ENCODE peak calls at places on chromosomes 13 and 19, in five cellular contexts. L, V, N, G and B are unnamed samples.

GRCh38 chr13:73765651-73766384 is 368.4 kb downstream of the KLF12 start:
- DNase-seq in G (peak), V (peak), L (peak), N (peak), B (peak)

GRCh38 chr19:56162258-56162657 is 13.6 kb upstream of the GALP start:
- DNase-seq in V (no peak), N (no peak), L (no peak), G (no peak), B (no peak)

GRCh38 chr19:1090731-1091543 is 4.2 kb downstream of the POLR2E start:
- DNase-seq in G (no peak), N (no peak), V (no peak), L (no peak), B (no peak)

GRCh38 chr13:59533561-59534337 is 630.0 kb downstream of the DIAPH3 start:
- DNase-seq in L (no peak), G (no peak), V (no peak), N (no peak), B (no peak)

GRCh38 chr13:59931621-59932020 is 232.1 kb downstream of the DIAPH3 start:
- DNase-seq in G (no peak), N (no peak), L (no peak), V (no peak), B (no peak)

GRCh38 chr13:102580552-102581169 is 16.1 kb upstream of the TPP2 start:
- DNase-seq in G (peak), V (peak), L (peak), N (no peak), B (peak)

GRCh38 chr19:3783660-3784584 is 2.3 kb downstream of the MATK start:
- DNase-seq in N (no peak), V (no peak), L (no peak), G (no peak), B (no peak)

GRCh38 chr13:78102121-78102677 is 183.6 kb upstream of the EDNRB start:
- DNase-seq in N (peak), V (no peak), G (peak), L (peak), B (peak)

GRCh38 chr13:97757807-97758206 is 195.7 kb upstream of the IPO5 start:
- DNase-seq in N (peak), G (no peak), L (peak), V (no peak), B (peak)

GRCh38 chr19:45643024-45643926 is 4.1 kb upstream of the EML2 start:
- DNase-seq in V (peak), L (peak), N (peak), G (peak), B (peak)

GRCh38 chr13:69565334-69565733 is 542.3 kb upstream of the ATXN8OS start:
- DNase-seq in G (no peak), L (peak), N (no peak), V (no peak), B (no peak)

GRCh38 chr13:35379663-35380062 is 96.8 kb downstream of the MAB21L1 start:
- DNase-seq in N (no peak), G (no peak), V (no peak), L (no peak), B (no peak)

GRCh38 chr13:74248477-74248876 is 114.3 kb upstream of the KLF12 start:
- DNase-seq in V (no peak), G (no peak), L (no peak), N (no peak), B (no peak)

GRCh38 chr19:14440049-14440448 is 6.9 kb downstream of the PKN1 start:
- DNase-seq in N (peak), V (no peak), L (no peak), G (no peak), B (no peak)

GRCh38 chr13:79435549-79435948 is 29.5 kb upstream of the RBM26 start:
- DNase-seq in G (peak), N (no peak), L (peak), V (no peak), B (peak)

GRCh38 chr19:35760711-35761349 is 2.9 kb downstream of the PROSER3 start:
- DNase-seq in L (no peak), N (no peak), V (no peak), G (no peak), B (no peak)

GRCh38 chr19:18156841-18157464 is 4.0 kb downstream of the PIK3R2 start:
- DNase-seq in V (peak), L (peak), N (peak), G (peak), B (peak)

GRCh38 chr13:44244288-44244687 is 129.3 kb upstream of the SERP2 start:
- DNase-seq in V (no peak), L (peak), N (peak), G (peak), B (no peak)

GRCh38 chr13:89515948-89516347 is 1831.5 kb upstream of the MIR17HG start:
- DNase-seq in V (no peak), N (no peak), L (no peak), G (no peak), B (no peak)

GRCh38 chr19:1865172-1866010 is 2.0 kb upstream of the KLF16 start:
- DNase-seq in L (no peak), G (no peak), V (no peak), N (no peak), B (no peak)

GRCh38 chr13:78604782-78605611 is 1.6 kb upstream of the POU4F1 start:
- DNase-seq in L (no peak), V (no peak), N (no peak), G (no peak), B (no peak)

GRCh38 chr19:6458695-6459355 is 767 bp downstream of the SLC25A23 start:
- DNase-seq in V (no peak), N (no peak), L (no peak), G (no peak), B (no peak)

GRCh38 chr19:30873691-30874090 is 475.5 kb downstream of the TSHZ3 start:
- DNase-seq in L (no peak), V (no peak), N (no peak), G (no peak), B (no peak)

GRCh38 chr13:45298206-45298505 is 42.8 kb downstream of the TPT1 start:
- DNase-seq in V (no peak), L (no peak), N (no peak), G (no peak), B (no peak)

GRCh38 chr13:102484329-102484728 is 82.5 kb upstream of the FGF14 start:
- DNase-seq in N (no peak), V (peak), G (no peak), L (peak), B (peak)

GRCh38 chr19:12782424-12783225 is 7.3 kb upstream of the HOOK2 start:
- DNase-seq in L (peak), N (peak), G (peak), V (peak), B (peak)

GRCh38 chr19:46021531-46022041 is 1.3 kb downstream of the PGLYRP1 start:
- DNase-seq in L (no peak), V (no peak), N (no peak), G (no peak), B (no peak)

GRCh38 chr19:9966448-9966847 is 30.1 kb upstream of the OLFM2 start:
- DNase-seq in N (no peak), V (no peak), L (no peak), G (no peak), B (no peak)

GRCh38 chr13:110641055-110642015 is 26.0 kb downstream of the NAXD start:
- DNase-seq in V (no peak), G (no peak), L (peak), N (no peak), B (no peak)

GRCh38 chr13:99501952-99502310 is 659 bp downstream of the TM9SF2 start:
- DNase-seq in L (peak), V (peak), N (no peak), G (peak), B (peak)

GRCh38 chr13:50309872-50310594 is 294.8 kb downstream of the KCNRG start:
- DNase-seq in G (no peak), L (no peak), V (no peak), N (no peak), B (peak)

GRCh38 chr19:1577090-1577928 is 9.2 kb upstream of the MEX3D start:
- DNase-seq in L (no peak), G (no peak), N (no peak), V (no peak), B (no peak)

GRCh38 chr13:54637377-54637776 is 1608.8 kb downstream of the OLFM4 start:
- DNase-seq in N (no peak), L (peak), V (peak), G (no peak), B (no peak)

GRCh38 chr19:42402376-42403116 is 12.4 kb upstream of the CNFN start:
- DNase-seq in L (no peak), V (no peak), G (no peak), N (no peak), B (no peak)

GRCh38 chr19:15432629-15433518 is 14.1 kb upstream of the AKAP8L start:
- DNase-seq in G (peak), L (peak), V (peak), N (peak), B (peak)

GRCh38 chr19:19627716-19628498 is at the start of gene LPAR2:
- DNase-seq in N (no peak), L (no peak), V (peak), G (no peak), B (no peak)

GRCh38 chr19:55452381-55453325 is 8.8 kb downstream of the ISOC2 start:
- DNase-seq in L (peak), G (peak), N (peak), V (peak), B (peak)

DNA sequence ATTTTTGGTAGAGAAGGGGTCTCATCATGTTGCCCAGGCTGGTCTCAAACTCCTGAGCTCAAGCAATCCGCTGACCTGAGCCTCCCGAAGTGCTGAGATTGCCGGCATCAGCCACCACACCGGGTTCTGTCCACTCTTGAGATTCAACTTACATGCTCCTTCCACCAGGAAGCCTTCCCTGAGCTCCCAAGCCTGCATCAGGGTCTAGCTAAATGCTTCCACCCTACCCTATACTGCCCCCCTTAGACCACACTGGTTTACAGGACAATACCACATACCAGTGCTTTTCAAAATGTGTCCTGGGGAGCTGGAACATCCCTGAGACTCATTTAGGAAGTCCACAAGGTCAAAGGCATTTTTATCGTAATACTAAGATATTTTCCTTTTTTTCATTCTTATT is 15.1 kb upstream of the CACNG8 start:
- DNase-seq in G (no peak), L (no peak), V (no peak), N (no peak), B (no peak)
- TF ChIP-seq CTCF in G (peak), L (peak), V (peak), N (no peak), B (peak)

GRCh38 chr13:20703785-20704458 is 423 bp downstream of the IL17D start:
- DNase-seq in V (peak), N (no peak), L (peak), G (peak), B (peak)
- TF ChIP-seq CTCF in V (peak), N (peak), L (peak), G (peak), B (peak)

GRCh38 chr19:47086280-47086679 is 27.3 kb downstream of the ZC3H4 start:
- DNase-seq in N (no peak), G (no peak), L (no peak), V (no peak), B (no peak)

GRCh38 chr19:47075941-47076340 is 27.5 kb upstream of the TMEM160 start:
- DNase-seq in N (no peak), V (no peak), L (peak), G (no peak), B (no peak)

GRCh38 chr19:47084879-47085439 is 28.6 kb downstream of the ZC3H4 start:
- DNase-seq in G (no peak), V (no peak), N (no peak), L (no peak), B (no peak)

GRCh38 chr19:47082493-47082892 is 31.1 kb downstream of the ZC3H4 start:
- DNase-seq in L (no peak), V (no peak), N (no peak), G (no peak), B (no peak)

GRCh38 chr19:47081095-47081494 is 32.5 kb downstream of the ZC3H4 start:
- DNase-seq in V (no peak), L (no peak), G (no peak), N (no peak), B (no peak)
- TF ChIP-seq CTCF in V (no peak), L (no peak), G (no peak), N (no peak), B (no peak)

GRCh38 chr19:49488046-49488862 is 846 bp downstream of the RPL13A start:
- DNase-seq in G (no peak), V (no peak), N (no peak), L (no peak), B (no peak)

GRCh38 chr19:49487277-49488045 is at the start of gene RPL13A:
- DNase-seq in V (peak), L (peak), N (peak), G (peak), B (peak)

GRCh38 chr19:49486232-49486631 is 1.2 kb upstream of the RPL13A start:
- DNase-seq in V (no peak), G (no peak), N (no peak), L (no peak), B (no peak)

GRCh38 chr19:49488863-49489537 is 1.6 kb downstream of the RPL13A start:
- DNase-seq in N (no peak), G (no peak), L (no peak), V (no peak), B (no peak)

DNA sequence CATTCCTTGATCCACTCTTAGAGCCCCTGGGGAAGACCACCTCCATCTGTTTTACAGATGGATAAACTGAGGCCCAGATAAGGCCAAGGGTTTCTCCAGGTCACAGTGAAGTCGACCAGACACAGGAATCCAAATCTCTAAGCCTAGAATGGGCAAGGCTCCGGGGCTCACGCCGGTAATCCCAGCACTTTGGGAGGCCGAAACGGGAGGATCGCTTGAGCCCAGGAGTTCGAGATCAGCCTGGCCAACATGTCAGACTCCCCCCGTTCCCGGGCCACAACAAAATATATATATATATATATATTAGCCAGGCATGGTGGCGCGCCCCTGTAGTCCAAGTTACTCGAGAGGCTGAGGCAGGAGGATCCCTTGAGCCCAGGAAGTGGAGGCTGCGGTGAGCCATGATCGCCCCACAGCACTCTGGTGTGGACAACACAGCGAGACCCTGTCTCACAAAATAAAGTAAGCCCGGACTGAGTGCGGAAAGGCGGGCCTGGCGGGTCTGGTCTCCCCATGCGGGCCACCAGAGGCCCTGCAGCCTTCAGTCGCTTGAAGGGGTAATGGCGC is 615 bp upstream of the RPL13A start:
- DNase-seq in L (no peak), V (no peak), N (peak), G (no peak), B (no peak)
- TF ChIP-seq CTCF in L (no peak), V (no peak), N (no peak), G (no peak), B (peak)

DNA sequence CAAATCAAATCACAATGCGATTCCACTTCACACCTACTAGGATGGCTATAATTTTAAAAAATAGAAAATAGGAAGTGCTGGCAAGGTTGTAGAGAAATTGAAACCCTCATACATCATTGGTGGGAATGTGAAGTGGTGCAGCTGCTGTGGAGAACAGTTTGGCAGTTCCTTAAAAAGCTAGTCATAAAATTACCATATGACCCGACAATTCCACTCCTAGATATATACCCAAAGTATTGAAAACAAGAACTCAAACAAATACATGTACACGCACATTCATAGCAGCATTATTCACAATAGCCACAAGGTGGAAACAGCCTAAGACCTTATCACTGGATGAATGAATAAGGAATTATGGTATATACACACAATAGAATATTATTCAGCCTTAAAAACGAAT is 12.0 kb downstream of the HMGB1 start:
- DNase-seq in N (no peak), G (peak), L (no peak), V (no peak), B (no peak)
- TF ChIP-seq CTCF in N (no peak), G (peak), L (peak), V (peak), B (peak)

DNA sequence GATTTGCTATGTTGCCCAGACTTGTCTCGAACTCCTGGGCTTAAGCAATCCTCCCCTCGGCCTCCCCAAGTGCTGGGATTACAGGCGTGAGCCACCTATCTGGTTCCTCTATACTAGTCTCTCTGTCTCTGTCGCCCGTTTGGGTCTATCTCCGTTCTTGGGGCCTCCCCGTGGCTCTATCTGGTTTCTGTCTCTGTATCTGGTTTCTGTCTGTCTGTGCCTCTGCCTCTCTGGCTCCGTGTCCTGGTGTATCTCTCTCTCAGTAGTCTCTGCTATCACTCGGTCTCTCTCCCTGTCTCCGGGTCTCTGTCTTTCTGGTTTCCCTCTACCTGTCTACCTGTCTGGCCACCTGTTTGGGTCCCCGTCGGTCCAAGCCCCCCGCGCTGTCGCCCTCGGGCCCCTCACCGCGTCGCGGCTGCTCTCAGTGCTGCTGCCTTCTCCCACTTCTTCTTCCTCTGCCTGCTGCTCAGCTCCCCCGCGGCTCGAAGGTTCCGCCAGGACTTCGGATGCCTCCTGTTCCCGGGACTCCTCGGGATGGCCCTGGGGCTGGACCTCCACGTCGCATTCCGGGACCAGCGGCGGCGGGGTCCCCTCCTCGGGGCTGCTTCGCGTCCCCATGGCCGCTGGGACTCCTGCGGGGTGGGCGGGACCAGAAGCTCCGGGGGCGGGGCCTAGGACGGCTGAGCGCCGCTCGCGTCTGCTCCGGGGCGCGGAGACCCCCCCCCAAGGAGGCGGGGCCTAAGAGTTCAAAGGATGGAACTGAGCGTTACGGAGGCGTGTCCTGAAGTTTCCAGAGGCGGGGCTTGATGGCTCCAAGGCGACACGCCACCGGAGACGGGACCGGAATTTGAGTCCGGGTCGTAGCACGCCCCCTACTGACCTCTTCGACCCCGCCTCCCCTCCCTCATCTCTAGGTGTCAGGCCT is 783 bp downstream of the PHLDB3 start:
- DNase-seq in V (peak), G (peak), L (peak), N (peak), B (peak)
- TF ChIP-seq CTCF in V (no peak), G (no peak), L (no peak), N (no peak), B (no peak)

DNA sequence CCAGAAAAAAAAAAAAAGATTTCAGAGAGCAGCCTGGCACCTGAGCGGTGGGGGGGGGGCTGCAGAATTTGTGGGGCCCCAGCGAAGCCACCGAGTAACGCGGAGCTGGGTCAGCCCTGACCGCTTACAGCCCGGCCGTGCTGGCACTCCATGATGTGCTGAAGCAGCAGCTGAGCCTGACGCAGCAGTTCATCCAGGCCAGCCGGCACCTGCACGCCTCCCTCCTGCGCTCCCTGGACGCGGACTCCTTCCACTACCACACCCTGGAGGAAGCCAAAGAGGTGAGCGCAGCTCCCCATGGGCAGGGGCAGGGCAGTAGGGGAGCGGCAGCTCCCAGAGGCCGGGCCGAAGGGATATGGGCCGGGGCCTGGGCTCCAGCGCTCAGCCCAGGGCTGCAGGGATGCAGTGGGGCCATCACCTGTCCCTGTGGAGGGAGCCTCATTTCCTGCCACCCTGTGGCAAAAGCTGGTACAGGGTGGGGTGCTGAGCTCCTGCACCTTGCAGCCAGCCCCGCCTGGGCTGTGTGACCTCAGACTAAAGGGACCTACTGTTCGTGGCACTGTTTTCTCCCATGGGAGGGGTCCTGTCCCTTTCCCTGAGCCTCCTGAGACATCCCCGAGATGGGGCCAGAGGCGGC is 18.3 kb downstream of the C19orf44 start:
- DNase-seq in G (no peak), L (no peak), V (no peak), N (no peak), B (no peak)
- TF ChIP-seq CTCF in G (no peak), L (no peak), V (no peak), N (no peak), B (no peak)

GRCh38 chr19:23758187-23759074 is at the start of gene ZNF681:
- DNase-seq in V (peak), N (peak), G (peak), L (peak), B (peak)
- TF ChIP-seq CTCF in V (peak), N (no peak), G (no peak), L (no peak), B (peak)

GRCh38 chr13:24244802-24245201 is 64.6 kb upstream of the C1QTNF9 start:
- DNase-seq in L (no peak), V (no peak), G (no peak), N (no peak), B (no peak)
- TF ChIP-seq CTCF in L (no peak), V (no peak), G (no peak), N (no peak), B (no peak)